ENCODE peak calls at places on chromosomes 1 and 21, in four cellular contexts. D, R, T and O are unnamed samples.
A peak's percentile ranks its signal among the peaks of the same experiment; 100 is the strongest.

GRCh38 chr1:111729271-111729921 is 9.8 kb downstream of the INKA2 start:
- DNase-seq in T (no peak), D (peak; percentile 46), R (no peak), O (no peak)

GRCh38 chr1:5906116-5906515 is 86.1 kb downstream of the NPHP4 start:
- DNase-seq in D (peak; percentile 28), R (no peak), T (no peak), O (no peak)

GRCh38 chr21:42258885-42259407 is 40.0 kb downstream of the ABCG1 start:
- DNase-seq in T (no peak), R (no peak), D (no peak), O (no peak)

GRCh38 chr1:183515002-183515689 is 42.8 kb downstream of the SMG7 start:
- DNase-seq in T (no peak), D (no peak), R (no peak), O (no peak)

GRCh38 chr1:28537457-28538199 is 15.3 kb upstream of the TRNAU1AP start:
- DNase-seq in T (no peak), R (no peak), D (no peak), O (no peak)

GRCh38 chr1:178942285-178943218 is 71.7 kb upstream of the ANGPTL1 start:
- DNase-seq in T (no peak), R (no peak), D (peak; percentile 31), O (peak; percentile 85)

GRCh38 chr21:37374026-37374425 is 7.5 kb downstream of the DYRK1A start:
- DNase-seq in D (no peak), T (no peak), R (no peak), O (no peak)

GRCh38 chr1:23167353-23168078 is 1.1 kb downstream of the LUZP1 start:
- DNase-seq in D (peak; percentile 76), T (no peak), R (peak; percentile 77), O (no peak)

GRCh38 chr1:33306561-33307493 is 14.1 kb downstream of the A3GALT2 start:
- DNase-seq in R (no peak), T (no peak), D (peak; percentile 67), O (no peak)

GRCh38 chr1:41917835-41918449 is 780 bp downstream of the HIVEP3 start:
- DNase-seq in D (peak; percentile 73), R (no peak), T (no peak), O (no peak)

GRCh38 chr1:164651378-164651951 is 92.5 kb downstream of the PBX1 start:
- DNase-seq in R (no peak), T (no peak), D (no peak), O (no peak)

GRCh38 chr1:197144570-197145325 is 1.7 kb downstream of the ASPM start:
- DNase-seq in T (no peak), R (peak; percentile 12), D (no peak), O (no peak)

GRCh38 chr1:147579532-147580199 is 38.4 kb downstream of the BCL9 start:
- DNase-seq in R (no peak), T (no peak), D (no peak), O (no peak)

GRCh38 chr1:183194527-183195145 is 8.6 kb downstream of the LAMC2 start:
- DNase-seq in T (peak; percentile 71), R (no peak), D (no peak), O (no peak)

GRCh38 chr1:221510793-221511503 is 230.9 kb downstream of the DUSP10 start:
- DNase-seq in R (no peak), T (no peak), D (no peak), O (no peak)

GRCh38 chr1:176102700-176103244 is 104.3 kb downstream of the COP1 start:
- DNase-seq in T (no peak), R (no peak), D (no peak), O (no peak)

GRCh38 chr1:93735722-93736121 is 54.1 kb upstream of the BCAR3 start:
- DNase-seq in D (no peak), T (no peak), R (no peak), O (no peak)

GRCh38 chr1:151680391-151680790 is 36.2 kb downstream of the CELF3 start:
- DNase-seq in D (no peak), T (no peak), R (no peak), O (no peak)

GRCh38 chr21:33643658-33644311 is 1.5 kb downstream of the ITSN1 start:
- DNase-seq in T (no peak), R (no peak), D (no peak), O (no peak)

GRCh38 chr1:29124366-29125236 is 898 bp upstream of the TMEM200B start:
- DNase-seq in T (no peak), D (peak; percentile 93), R (peak; percentile 95), O (no peak)

GRCh38 chr1:167964646-167965045 is 27.8 kb upstream of the MPC2 start:
- DNase-seq in T (no peak), R (no peak), D (no peak), O (no peak)

GRCh38 chr1:167973832-167974231 is 37.0 kb upstream of the MPC2 start:
- DNase-seq in R (no peak), D (no peak), T (no peak), O (no peak)

GRCh38 chr1:167966050-167966449 is 29.2 kb upstream of the MPC2 start:
- DNase-seq in T (no peak), R (no peak), D (no peak), O (no peak)

GRCh38 chr1:167968569-167968968 is 31.7 kb upstream of the MPC2 start:
- DNase-seq in T (no peak), D (no peak), R (no peak), O (no peak)
- H3K4me3 ChIP-seq in T (no peak overlapping the region), D (no peak overlapping the region), R (no peak overlapping the region), O (no peak overlapping the region)

GRCh38 chr1:22114083-22115012 is 28.5 kb downstream of the WNT4 start:
- DNase-seq in T (no peak), R (no peak), D (peak; percentile 54), O (no peak)
- TF ChIP-seq GABPA in T (no peak), R (no peak), D (no peak), O (no peak)

GRCh38 chr1:228393811-228394570 is 12.6 kb downstream of the TRIM11 start:
- DNase-seq in T (no peak), D (no peak), R (no peak), O (no peak)

GRCh38 chr1:228394571-228395394 is 11.9 kb downstream of the TRIM11 start:
- DNase-seq in T (no peak), R (no peak), D (no peak), O (no peak)

GRCh38 chr1:228391411-228392020 is 15.1 kb downstream of the TRIM11 start:
- DNase-seq in T (no peak), D (no peak), R (no peak), O (no peak)

GRCh38 chr1:228392111-228392936 is 14.3 kb downstream of the TRIM11 start:
- DNase-seq in R (peak; percentile 55), D (no peak), T (no peak), O (no peak)

DNA sequence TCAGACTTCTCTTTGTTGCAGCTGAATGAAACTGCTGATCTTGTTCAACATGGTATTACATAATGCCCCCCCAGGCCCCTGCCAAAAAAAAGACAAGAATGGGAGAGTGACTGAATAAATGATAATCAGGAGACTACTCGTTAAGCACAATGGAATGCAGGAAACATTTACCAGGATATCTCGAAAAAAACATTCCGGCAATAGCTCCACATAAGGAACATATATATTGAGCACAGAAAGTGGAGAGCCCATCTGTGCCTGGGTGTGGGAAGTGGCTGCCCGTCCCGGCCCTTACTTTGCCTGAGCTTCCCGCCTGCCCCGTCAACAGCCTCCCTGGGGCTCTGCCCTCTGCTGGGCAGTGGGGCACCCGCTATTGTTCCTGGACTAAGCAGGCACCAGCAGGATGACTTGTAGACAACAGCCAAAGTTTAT is 13.4 kb downstream of the TRIM11 start:
- DNase-seq in R (no peak), D (no peak), T (no peak), O (peak; percentile 21)
- TF ChIP-seq CTCF in R (peak; percentile 48), D (peak; percentile 43), T (peak; percentile 11), O (peak; percentile 10)

DNA sequence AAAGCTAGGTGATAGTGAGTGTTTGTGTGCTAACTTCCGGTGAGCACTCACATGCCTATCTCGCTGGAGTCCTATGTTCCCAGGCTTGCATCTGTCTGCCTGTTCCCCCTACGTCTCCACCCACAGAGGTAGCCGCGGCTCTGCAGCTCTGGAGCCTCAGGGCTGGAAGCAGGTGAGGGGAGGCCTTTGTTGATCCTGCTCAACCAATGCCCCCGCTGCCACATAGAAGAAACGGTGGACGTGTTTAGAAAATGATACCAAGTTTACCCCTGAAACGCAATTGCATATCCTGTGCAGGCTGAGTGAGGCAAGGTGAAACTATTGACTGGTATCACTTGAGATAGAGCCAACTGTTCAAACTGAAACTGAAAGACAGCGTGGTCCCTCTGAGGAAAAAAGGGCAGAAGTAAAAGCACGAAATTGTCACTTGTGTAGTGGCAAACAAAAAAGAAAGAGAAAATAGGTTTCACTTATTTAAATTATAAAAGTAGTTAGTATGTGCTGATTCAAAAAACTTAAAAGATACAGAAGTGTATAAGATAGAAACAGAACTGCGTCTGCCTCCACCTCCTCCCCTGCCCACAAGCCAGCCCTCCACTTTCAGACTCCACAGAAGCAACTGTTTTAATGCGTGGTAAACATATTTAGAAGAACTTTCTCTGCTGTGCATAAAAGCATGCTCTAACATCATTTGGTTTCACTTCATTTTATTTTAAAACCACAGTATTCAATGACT is 38.6 kb upstream of the ETS2 start:
- DNase-seq in T (peak; percentile 96), D (no peak), R (no peak), O (peak; percentile 29)
- H3K4me3 ChIP-seq in T (peak overlapping the region; percentile 43), D (no peak overlapping the region), R (no peak overlapping the region), O (peak overlapping the region; percentile 33)

DNA sequence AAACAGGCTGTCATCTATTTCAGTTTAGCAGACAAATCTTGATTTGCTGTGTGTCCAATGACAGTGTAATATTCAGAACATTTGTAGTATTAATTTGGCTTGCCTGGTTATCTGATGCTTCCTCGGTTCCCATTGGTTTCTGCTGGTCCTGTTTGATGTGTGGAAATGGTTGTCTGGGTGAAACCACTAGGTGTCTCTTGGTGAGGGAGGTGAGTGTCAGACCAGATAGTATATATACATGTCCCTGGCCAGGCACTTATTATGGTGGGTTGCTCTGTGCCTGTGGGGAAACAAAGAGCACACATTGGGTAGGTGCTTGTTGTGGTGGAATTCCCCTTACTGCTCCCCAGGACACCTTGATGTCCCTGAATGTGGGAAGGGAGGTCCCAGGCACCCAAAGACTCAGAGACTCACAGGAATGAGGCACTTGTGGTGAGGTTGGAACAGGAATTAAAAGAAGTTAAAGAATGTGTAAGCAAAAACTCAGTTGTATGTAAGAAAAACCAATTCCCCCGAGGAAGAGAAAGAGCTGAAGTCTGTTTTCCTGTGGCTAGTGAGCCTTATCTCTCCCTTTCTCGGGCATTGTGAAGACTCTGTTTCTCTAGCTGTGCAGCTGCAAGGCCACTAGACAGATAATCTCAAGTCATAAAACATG is 1519.1 kb downstream of the BRINP3 start:
- DNase-seq in D (no peak), T (no peak), R (no peak), O (no peak)
- TF ChIP-seq GABPA in D (no peak), T (no peak), R (no peak), O (no peak)

GRCh38 chr1:45412899-45413298 is 72.7 kb upstream of the MUTYH start:
- DNase-seq in R (no peak), D (no peak), T (no peak), O (no peak)
- TF ChIP-seq CTCF in R (peak; percentile 1), D (no peak), T (no peak), O (no peak)